ENCODE peak calls at places on chromosomes 12 and 14, in nine cellular contexts. S, Y, E, O, C, B, Q, D and J are unnamed samples.

GRCh38 chr12:32166510-32166909 is 59.9 kb downstream of the BICD1 start:
- DNase-seq in Q (no peak), D (no peak), C (no peak), S (no peak), E (no peak), Y (no peak), B (no peak), O (no peak), J (no peak)

GRCh38 chr12:131939007-131939406 is 9.9 kb downstream of the PUS1 start:
- DNase-seq in D (no peak), E (no peak), B (no peak), Q (no peak), S (no peak), Y (no peak), O (no peak), C (no peak), J (no peak)

GRCh38 chr12:81294325-81295190 is 216.7 kb downstream of the ACSS3 start:
- DNase-seq in O (no peak), Y (no peak), S (no peak), B (no peak), D (no peak), C (no peak), E (no peak), Q (peak; percentile 6), J (no peak)

GRCh38 chr12:108204117-108204516 is 75.0 kb downstream of the WSCD2 start:
- DNase-seq in D (no peak), Y (no peak), C (no peak), E (no peak), Q (no peak), S (no peak), O (no peak), B (no peak), J (no peak)

GRCh38 chr14:34030864-34031263 is 80.0 kb upstream of the EGLN3 start:
- DNase-seq in Q (no peak), S (no peak), O (peak; percentile 35), Y (peak; percentile 25), D (peak; percentile 7), B (no peak), C (no peak), E (no peak), J (no peak)

GRCh38 chr12:92926549-92926948 is 2.5 kb downstream of the EEA1 start:
- DNase-seq in D (no peak), S (peak; percentile 6), Q (no peak), E (no peak), B (peak; percentile 52), C (no peak), Y (no peak), O (no peak), J (no peak)

GRCh38 chr14:64800000-64800399 is 79.7 kb downstream of the SPTB start:
- DNase-seq in B (peak; percentile 79), Q (peak; percentile 69), Y (peak; percentile 34), D (no peak), C (no peak), S (peak; percentile 45), E (no peak), O (peak; percentile 18), J (no peak)

GRCh38 chr12:79128956-79129355 is 264.4 kb downstream of the SYT1 start:
- DNase-seq in O (peak; percentile 28), C (no peak), B (no peak), Q (no peak), Y (no peak), E (no peak), D (no peak), S (no peak), J (no peak)

GRCh38 chr12:32877670-32878459 is 18.7 kb downstream of the PKP2 start:
- DNase-seq in Q (no peak), D (no peak), B (peak; percentile 79), O (no peak), Y (peak; percentile 80), S (no peak), C (peak; percentile 62), E (no peak), J (no peak)

GRCh38 chr14:97270308-97270707 is 473.1 kb downstream of the VRK1 start:
- DNase-seq in E (no peak), O (no peak), Y (no peak), D (no peak), C (no peak), Q (peak; percentile 55), S (no peak), B (no peak), J (no peak)

GRCh38 chr14:63544641-63545234 is 1.6 kb upstream of the PPP2R5E start:
- DNase-seq in S (no peak), C (no peak), B (no peak), D (no peak), Y (no peak), E (peak; percentile 3), O (peak; percentile 41), Q (peak; percentile 52), J (no peak)

GRCh38 chr12:109768901-109769670 is 55.5 kb downstream of the FAM222A start:
- DNase-seq in D (no peak), Y (no peak), B (peak; percentile 47), Q (no peak), S (no peak), E (no peak), O (no peak), C (no peak), J (peak; percentile 38)

DNA sequence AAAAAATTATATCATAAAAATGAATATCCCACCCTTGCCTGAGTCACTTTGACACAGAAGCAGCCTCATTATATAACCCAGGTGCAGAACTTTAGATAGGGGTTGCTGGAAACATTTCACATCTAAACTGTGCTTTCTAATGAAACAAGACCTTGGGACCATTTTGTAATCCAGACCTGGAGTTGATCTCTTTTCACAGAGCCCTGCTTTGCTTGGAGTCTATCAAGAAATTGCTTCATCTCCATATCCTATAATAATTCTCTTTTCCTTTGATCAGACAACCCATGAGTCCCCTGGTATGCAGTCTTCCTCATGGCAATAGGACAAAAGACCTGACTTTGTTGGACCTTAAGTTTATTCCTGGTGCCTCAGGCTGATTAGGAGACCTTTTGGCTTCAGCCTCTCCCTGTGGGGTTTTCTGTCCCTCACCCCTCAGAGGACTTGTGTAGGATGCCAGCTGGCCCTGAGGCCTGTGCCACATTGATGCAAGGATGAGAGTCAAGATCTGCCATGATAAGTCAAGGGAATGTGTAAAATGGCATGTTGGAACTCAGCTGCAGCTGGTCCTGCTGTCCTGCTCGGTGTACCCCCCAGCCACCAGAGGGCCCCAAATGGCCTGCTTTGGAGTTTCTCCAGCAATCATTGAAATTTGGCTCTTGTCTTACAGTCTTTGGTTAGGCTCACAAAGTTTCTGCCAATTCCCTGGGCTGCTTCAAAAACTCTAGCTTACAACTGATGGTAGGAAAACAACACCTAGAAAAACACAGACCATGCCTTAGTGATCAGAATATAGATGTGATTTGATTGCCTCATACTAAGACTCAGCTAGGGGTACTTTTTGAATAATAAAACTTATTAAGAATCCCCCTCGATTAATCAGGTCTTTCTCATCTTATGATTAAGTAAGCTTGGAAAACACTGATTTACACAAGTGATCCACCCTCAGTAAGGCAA is 76.6 kb downstream of the HSD17B6 start:
- DNase-seq in O (peak; percentile 9), Y (peak; percentile 29), Q (peak; percentile 60), S (peak; percentile 80), C (peak; percentile 40), B (peak; percentile 94), E (peak; percentile 71), D (no peak), J (no peak)
- TF ChIP-seq CTCF in O (peak; percentile 37), Y (peak; percentile 50), Q (peak; percentile 75), S (peak; percentile 82), C (no peak), B (peak; percentile 87), E (peak; percentile 95), D (peak; percentile 42), J (peak; percentile 62)

GRCh38 chr12:46892887-46893286 is 67.1 kb upstream of the SLC38A4 start:
- DNase-seq in E (no peak), C (no peak), B (no peak), S (no peak), O (no peak), D (no peak), Y (no peak), Q (no peak), J (no peak)
- TF ChIP-seq CTCF in E (no peak), C (no peak), B (no peak), S (no peak), O (no peak), D (no peak), Y (no peak), Q (no peak), J (no peak)

GRCh38 chr14:32343926-32344430 is 14.9 kb downstream of the AKAP6 start:
- DNase-seq in Q (no peak), S (no peak), O (no peak), E (no peak), C (no peak), Y (no peak), D (no peak), B (no peak), J (no peak)

GRCh38 chr14:32349322-32349721 is 20.2 kb downstream of the AKAP6 start:
- DNase-seq in B (no peak), O (no peak), Y (no peak), Q (no peak), S (no peak), D (no peak), E (no peak), C (no peak), J (no peak)

GRCh38 chr14:32342854-32343200 is 13.7 kb downstream of the AKAP6 start:
- DNase-seq in Q (no peak), Y (no peak), B (no peak), S (peak; percentile 27), O (no peak), C (no peak), D (no peak), E (no peak), J (no peak)

GRCh38 chr14:32342151-32342853 is 13.2 kb downstream of the AKAP6 start:
- DNase-seq in O (no peak), D (no peak), B (no peak), S (no peak), Q (peak; percentile 66), C (no peak), E (no peak), Y (no peak), J (no peak)

DNA sequence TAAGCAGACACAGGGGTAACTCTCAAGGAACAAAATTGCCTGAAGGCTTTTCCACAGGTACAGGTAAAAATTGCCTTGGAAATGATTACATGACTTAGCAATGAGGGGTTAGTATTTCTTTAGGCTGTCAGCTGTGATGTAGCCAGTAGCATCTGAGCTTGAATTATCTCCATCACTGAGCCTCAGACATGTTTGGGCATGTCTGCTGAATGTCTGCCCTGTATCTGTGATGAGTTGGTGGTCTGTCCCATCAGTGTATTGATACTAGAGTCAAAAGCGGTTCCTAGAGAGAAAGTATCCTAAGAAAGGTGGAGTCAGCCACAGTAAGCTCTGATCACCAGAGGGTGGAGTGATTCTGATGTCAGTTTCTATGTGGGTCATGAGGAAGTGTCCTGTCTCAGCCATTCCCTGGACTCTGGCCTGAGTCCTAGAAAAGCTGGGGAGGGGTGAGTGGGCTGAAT is 16.2 kb downstream of the AKAP6 start:
- DNase-seq in D (no peak), C (no peak), S (no peak), Y (no peak), B (no peak), O (peak; percentile 25), Q (peak; percentile 2), E (no peak), J (no peak)
- TF ChIP-seq CTCF in D (peak; percentile 12), C (no peak), S (no peak), Y (no peak), B (no peak), O (no peak), Q (no peak), E (no peak), J (no peak)

DNA sequence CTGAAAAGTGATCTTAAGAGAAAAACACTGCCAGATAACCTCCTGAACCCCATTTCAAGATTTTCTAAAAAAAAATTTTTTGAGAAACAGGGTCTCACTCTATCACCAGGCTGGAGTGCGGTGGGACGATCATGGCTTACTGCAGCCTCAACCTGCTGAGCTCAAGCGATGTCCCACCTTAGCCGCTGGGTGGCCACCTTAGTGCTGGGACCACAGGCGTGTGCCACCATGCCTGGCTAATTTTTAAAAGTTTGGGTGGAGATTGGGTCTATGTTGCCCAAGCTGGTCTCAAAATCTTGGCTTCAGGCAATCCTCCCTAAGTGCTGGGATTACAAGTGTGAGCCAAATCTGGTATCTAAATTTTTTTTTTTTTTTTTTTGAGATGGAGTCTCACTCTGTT is 3.4 kb downstream of the PNMA1 start:
- DNase-seq in S (no peak), C (no peak), D (no peak), Q (no peak), O (no peak), Y (no peak), E (no peak), B (peak; percentile 64), J (no peak)
- TF ChIP-seq CTCF in S (no peak), C (no peak), D (no peak), Q (no peak), O (no peak), Y (no peak), E (no peak), B (peak; percentile 54), J (no peak)